ENCODE peak calls at places on chromosomes 2 and 18, in five cellular contexts. U is A549, L is IMR-90, T is K562, C is HepG2. A is an unnamed sample.

GRCh38 chr2:86704482-86704971 is 15.6 kb upstream of the RMND5A start:
- DNase-seq in U (peak), L (peak), T (no peak), C (peak), A (no peak)

GRCh38 chr2:62604336-62604735 is 98.3 kb upstream of the TMEM17 start:
- DNase-seq in U (no peak), L (peak), T (no peak), C (no peak), A (no peak)

GRCh38 chr2:177265386-177265690 is 811 bp upstream of the NFE2L2 start:
- DNase-seq in U (no peak), L (peak), T (no peak), C (no peak), A (no peak)

GRCh38 chr2:85583667-85584353 is 421 bp upstream of the VAMP5 start:
- DNase-seq in U (no peak), L (no peak), T (no peak), C (peak), A (no peak)

GRCh38 chr2:152627010-152627957 is 90.0 kb downstream of the PRPF40A start:
- DNase-seq in U (peak), L (peak), T (peak), C (no peak), A (peak)

GRCh38 chr2:82690757-82691411 is 1768.2 kb downstream of the SUCLG1 start:
- DNase-seq in U (no peak), L (no peak), T (no peak), C (no peak), A (no peak)

GRCh38 chr2:218332920-218333645 is 23.6 kb upstream of the CATIP start:
- DNase-seq in U (no peak), L (no peak), T (peak), C (no peak), A (peak)

GRCh38 chr2:31239842-31240198 is 5.9 kb downstream of the EHD3 start:
- DNase-seq in U (no peak), L (peak), T (no peak), C (no peak), A (no peak)

GRCh38 chr2:15782009-15782751 is 158.2 kb upstream of the MYCN start:
- DNase-seq in U (peak), L (no peak), T (no peak), C (peak), A (no peak)

GRCh38 chr2:196435189-196435588 is 204.3 kb upstream of the CCDC150 start:
- DNase-seq in U (no peak), L (peak), T (no peak), C (no peak), A (no peak)

GRCh38 chr2:124079045-124079444 is 54.0 kb downstream of the CNTNAP5 start:
- DNase-seq in U (no peak), L (no peak), T (no peak), C (no peak), A (no peak)

GRCh38 chr18:49886891-49887764 is 73.8 kb upstream of the ACAA2 start:
- DNase-seq in U (no peak), L (no peak), T (no peak), C (no peak), A (no peak)

GRCh38 chr2:236472711-236473495 is 96.7 kb upstream of the ACKR3 start:
- DNase-seq in U (no peak), L (no peak), T (no peak), C (no peak), A (no peak)

GRCh38 chr2:105473011-105473410 is 74.2 kb upstream of the FHL2 start:
- DNase-seq in U (no peak), L (no peak), T (no peak), C (no peak), A (no peak)

GRCh38 chr2:151237422-151238012 is 24.1 kb downstream of the RBM43 start:
- DNase-seq in U (no peak), L (peak), T (no peak), C (no peak), A (no peak)

GRCh38 chr18:31102020-31102684 is at the start of gene DSC2:
- DNase-seq in U (no peak), L (no peak), T (peak), C (peak), A (peak)

GRCh38 chr2:23711979-23712755 is 214.8 kb downstream of the ATAD2B start:
- DNase-seq in U (no peak), L (peak), T (no peak), C (no peak), A (no peak)
- TF ChIP-seq BHLHE40 in U (no peak), L (no peak), T (no peak), C (no peak), A (no peak)

DNA sequence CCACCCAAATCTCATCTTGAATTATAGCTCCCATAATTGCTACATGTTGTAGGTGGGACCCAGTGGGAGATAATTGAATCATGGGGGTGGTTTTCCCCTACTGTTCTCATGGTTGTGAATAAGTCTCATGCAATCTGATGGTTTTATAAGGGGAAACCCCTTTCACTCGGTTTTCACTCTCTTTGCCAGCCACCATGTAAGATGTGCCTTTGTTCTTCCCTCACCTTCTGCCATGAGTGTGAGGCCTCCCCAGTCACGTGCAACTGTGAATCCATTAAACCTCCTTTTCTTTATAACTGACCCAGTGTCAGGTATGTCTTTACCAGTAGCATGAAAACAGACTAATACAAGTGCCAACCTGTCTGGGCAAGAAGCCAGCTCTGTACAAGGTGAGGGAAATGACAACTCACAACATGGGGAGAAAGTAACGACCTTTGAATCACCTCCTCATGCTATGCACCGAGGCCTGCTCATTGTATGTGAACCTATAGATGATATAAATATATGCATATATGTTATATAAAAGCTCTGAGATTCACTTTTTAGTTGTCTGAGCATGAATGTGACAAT is 162.2 kb downstream of the ALPK2 start:
- DNase-seq in U (no peak), L (no peak), T (no peak), C (no peak), A (no peak)
- TF ChIP-seq BHLHE40 in U (no peak), L (no peak), T (no peak), C (no peak), A (no peak)

GRCh38 chr18:28158083-28158581 is 18.8 kb downstream of the CDH2 start:
- DNase-seq in U (no peak), L (peak), T (no peak), C (no peak), A (no peak)

GRCh38 chr18:28153485-28154065 is 23.4 kb downstream of the CDH2 start:
- DNase-seq in U (no peak), L (peak), T (no peak), C (no peak), A (no peak)

GRCh38 chr18:28163201-28163778 is 13.6 kb downstream of the CDH2 start:
- DNase-seq in U (no peak), L (peak), T (no peak), C (no peak), A (no peak)

GRCh38 chr18:28161608-28162599 is 15.0 kb downstream of the CDH2 start:
- DNase-seq in U (no peak), L (peak), T (no peak), C (peak), A (no peak)

GRCh38 chr18:28159055-28159454 is 17.9 kb downstream of the CDH2 start:
- DNase-seq in U (no peak), L (no peak), T (no peak), C (no peak), A (no peak)
- TF ChIP-seq BHLHE40 in U (no peak), L (no peak), T (no peak), C (no peak), A (no peak)

DNA sequence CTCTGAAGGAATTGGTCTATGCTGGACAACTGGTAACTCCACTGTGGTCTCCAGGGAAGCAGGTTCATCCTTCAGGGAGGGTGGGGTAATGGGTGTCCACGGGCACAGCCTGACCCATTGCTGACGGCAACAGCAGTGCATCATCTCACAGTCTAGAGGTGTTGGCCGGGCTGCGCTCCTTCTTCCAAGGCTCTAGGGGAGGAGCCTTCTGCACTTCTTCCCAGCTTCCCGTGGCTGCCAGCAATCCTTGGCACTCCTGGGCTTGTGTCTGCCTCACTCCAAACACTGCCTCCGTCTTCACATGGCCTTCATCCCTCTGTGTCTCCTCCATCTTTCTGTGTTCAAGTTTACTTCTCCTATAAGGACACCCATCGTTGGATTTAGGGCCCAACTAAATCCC is 166.2 kb downstream of the CTIF start:
- DNase-seq in U (no peak), L (no peak), T (no peak), C (no peak), A (no peak)
- TF ChIP-seq BHLHE40 in U (no peak), L (no peak), T (no peak), C (no peak), A (no peak)

GRCh38 chr18:3688682-3689081 is 238.7 kb downstream of the TGIF1 start:
- DNase-seq in U (no peak), L (peak), T (no peak), C (no peak), A (no peak)
- TF ChIP-seq BHLHE40 in U (no peak), L (no peak), T (no peak), C (no peak), A (no peak)

GRCh38 chr2:56519806-56520205 is 336.0 kb downstream of the CCDC85A start:
- DNase-seq in U (no peak), L (no peak), T (no peak), C (no peak), A (no peak)

DNA sequence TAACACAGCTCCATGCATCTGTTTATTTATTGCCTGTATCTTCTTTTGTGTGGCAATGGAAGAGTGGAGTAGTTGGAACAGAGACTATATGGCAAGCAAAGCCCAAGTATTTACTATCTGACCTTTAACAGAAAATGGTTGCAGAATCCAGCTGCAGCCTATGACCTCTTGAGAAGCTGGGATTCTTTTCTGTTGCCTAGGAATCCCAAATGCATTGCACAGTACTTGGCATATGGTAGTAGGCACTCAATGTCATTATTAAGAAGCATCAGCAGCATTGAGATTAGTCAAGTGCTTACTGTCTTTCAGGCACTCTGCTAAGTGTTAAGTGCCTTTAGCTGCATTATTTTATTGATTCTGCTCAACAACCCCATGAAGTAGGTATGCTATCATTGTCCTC is 331.6 kb downstream of the CCDC85A start:
- DNase-seq in U (no peak), L (no peak), T (no peak), C (no peak), A (no peak)
- TF ChIP-seq BHLHE40 in U (no peak), L (no peak), T (no peak), C (no peak), A (no peak)

GRCh38 chr2:11829324-11829946 is 83.0 kb downstream of the LPIN1 start:
- DNase-seq in U (peak), L (peak), T (peak), C (peak), A (peak)
- TF ChIP-seq BHLHE40 in U (no peak), L (no peak), T (no peak), C (no peak), A (no peak)

GRCh38 chr18:6763524-6763923 is 34.0 kb downstream of the ARHGAP28 start:
- DNase-seq in U (no peak), L (no peak), T (no peak), C (no peak), A (no peak)
- TF ChIP-seq BHLHE40 in U (no peak), L (no peak), T (no peak), C (no peak), A (no peak)